ENCODE peak calls at places on chromosome 7, in seven cellular contexts. One of them, this sample, is unnamed.
A peak's percentile ranks its signal among the peaks of the same experiment; 100 is the strongest.

GRCh38 chr7:26399309-26399610 is 107.6 kb downstream of the SNX10 start:
- DNase-seq in stomach: peak; percentile 28
- DNase-seq in A549: peak; percentile 34
- DNase-seq in caudate nucleus: no peak
- DNase-seq in IMR-90: peak; percentile 2
- DNase-seq in hepatocyte: peak; percentile 39
- DNase-seq in CD4-positive, alpha-beta memory T cell: no peak
- DNase-seq in this sample: no peak

GRCh38 chr7:14834456-14834855 is 68.1 kb downstream of the DGKB start:
- DNase-seq in stomach: no peak
- DNase-seq in A549: no peak
- DNase-seq in caudate nucleus: no peak
- DNase-seq in IMR-90: peak; percentile 43
- DNase-seq in hepatocyte: no peak
- DNase-seq in CD4-positive, alpha-beta memory T cell: no peak
- DNase-seq in this sample: no peak

GRCh38 chr7:142409471-142409870 is 151.6 kb upstream of the PRSS58 start:
- DNase-seq in stomach: no peak
- DNase-seq in A549: no peak
- DNase-seq in caudate nucleus: no peak
- DNase-seq in IMR-90: no peak
- DNase-seq in hepatocyte: no peak
- DNase-seq in CD4-positive, alpha-beta memory T cell: no peak
- DNase-seq in this sample: no peak

GRCh38 chr7:148507741-148508285 is 82.8 kb upstream of the C7orf33 start:
- DNase-seq in stomach: no peak
- DNase-seq in A549: no peak
- DNase-seq in caudate nucleus: no peak
- DNase-seq in IMR-90: no peak
- DNase-seq in hepatocyte: no peak
- DNase-seq in CD4-positive, alpha-beta memory T cell: no peak
- DNase-seq in this sample: no peak

GRCh38 chr7:39153113-39153512 is 175.4 kb downstream of the POU6F2 start:
- DNase-seq in stomach: no peak
- DNase-seq in A549: no peak
- DNase-seq in caudate nucleus: no peak
- DNase-seq in IMR-90: no peak
- DNase-seq in hepatocyte: no peak
- DNase-seq in CD4-positive, alpha-beta memory T cell: no peak
- DNase-seq in this sample: no peak

GRCh38 chr7:2734761-2735571 is 47.0 kb downstream of the AMZ1 start:
- DNase-seq in stomach: peak; percentile 26
- DNase-seq in A549: no peak
- DNase-seq in caudate nucleus: no peak
- DNase-seq in IMR-90: no peak
- DNase-seq in hepatocyte: no peak
- DNase-seq in CD4-positive, alpha-beta memory T cell: no peak
- DNase-seq in this sample: no peak

GRCh38 chr7:18040196-18040595 is 12.6 kb upstream of the PRPS1L1 start:
- DNase-seq in stomach: no peak
- DNase-seq in A549: no peak
- DNase-seq in caudate nucleus: no peak
- DNase-seq in IMR-90: peak; percentile 90
- DNase-seq in hepatocyte: no peak
- DNase-seq in CD4-positive, alpha-beta memory T cell: no peak
- DNase-seq in this sample: no peak

GRCh38 chr7:105648561-105649401 is 67.5 kb upstream of the EFCAB10 start:
- DNase-seq in stomach: peak; percentile 60
- DNase-seq in A549: peak; percentile 73
- DNase-seq in caudate nucleus: no peak
- DNase-seq in IMR-90: no peak
- DNase-seq in hepatocyte: peak; percentile 48
- DNase-seq in CD4-positive, alpha-beta memory T cell: no peak
- DNase-seq in this sample: no peak

GRCh38 chr7:18895456-18895855 is 222.0 kb downstream of the TWIST1 start:
- DNase-seq in stomach: no peak
- DNase-seq in A549: peak; percentile 3
- DNase-seq in caudate nucleus: no peak
- DNase-seq in IMR-90: peak; percentile 88
- DNase-seq in hepatocyte: no peak
- DNase-seq in CD4-positive, alpha-beta memory T cell: no peak
- DNase-seq in this sample: no peak

GRCh38 chr7:5426226-5426475 is 2.5 kb upstream of the TNRC18 start:
- DNase-seq in stomach: no peak
- DNase-seq in A549: no peak
- DNase-seq in caudate nucleus: no peak
- DNase-seq in IMR-90: peak; percentile 66
- DNase-seq in hepatocyte: no peak
- DNase-seq in CD4-positive, alpha-beta memory T cell: no peak
- DNase-seq in this sample: no peak

GRCh38 chr7:22823142-22823497 is 471 bp upstream of the TOMM7 start:
- DNase-seq in stomach: no peak
- DNase-seq in A549: no peak
- DNase-seq in caudate nucleus: no peak
- DNase-seq in IMR-90: no peak
- DNase-seq in hepatocyte: no peak
- DNase-seq in CD4-positive, alpha-beta memory T cell: no peak
- DNase-seq in this sample: no peak

GRCh38 chr7:22296916-22297315 is 60.0 kb downstream of the RAPGEF5 start:
- DNase-seq in stomach: no peak
- DNase-seq in A549: no peak
- DNase-seq in caudate nucleus: no peak
- DNase-seq in IMR-90: no peak
- DNase-seq in hepatocyte: no peak
- DNase-seq in CD4-positive, alpha-beta memory T cell: no peak
- DNase-seq in this sample: no peak

DNA sequence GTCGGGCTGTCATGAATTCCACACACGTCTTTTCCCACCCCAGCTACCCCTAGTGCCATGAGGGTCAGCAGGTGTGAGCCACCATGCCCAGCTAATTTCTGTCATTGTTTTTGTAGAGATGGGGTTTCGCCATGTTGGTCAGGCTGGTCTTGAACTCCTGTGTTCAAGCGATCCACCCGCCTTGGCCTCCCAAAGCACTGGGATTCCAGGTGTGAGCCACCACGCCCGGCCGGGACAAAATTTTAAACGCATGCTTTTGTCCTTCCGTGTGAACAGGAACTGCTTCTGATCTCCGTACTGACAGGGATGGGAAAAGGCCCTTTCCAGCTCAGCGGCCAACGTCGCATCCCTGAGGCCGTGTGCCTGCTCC is 15.6 kb upstream of the ZFAND2A start:
- DNase-seq in stomach: no peak
- DNase-seq in A549: no peak
- DNase-seq in caudate nucleus: no peak
- DNase-seq in IMR-90: no peak
- DNase-seq in hepatocyte: no peak
- DNase-seq in CD4-positive, alpha-beta memory T cell: no peak
- DNase-seq in this sample: no peak
- H3K27ac ChIP-seq in stomach: peak overlapping the region; percentile 29
- H3K27ac ChIP-seq in A549: peak overlapping the region; percentile 78
- H3K27ac ChIP-seq in caudate nucleus: no peak overlapping the region
- H3K27ac ChIP-seq in IMR-90: no peak overlapping the region
- H3K27ac ChIP-seq in hepatocyte: peak overlapping the region; percentile 28
- H3K27ac ChIP-seq in CD4-positive, alpha-beta memory T cell: no peak overlapping the region
- H3K27ac ChIP-seq in this sample: no peak overlapping the region

GRCh38 chr7:137904826-137905225 is 58.1 kb upstream of the DGKI start:
- DNase-seq in stomach: no peak
- DNase-seq in A549: no peak
- DNase-seq in caudate nucleus: no peak
- DNase-seq in IMR-90: peak; percentile 16
- DNase-seq in hepatocyte: no peak
- DNase-seq in CD4-positive, alpha-beta memory T cell: no peak
- DNase-seq in this sample: no peak

GRCh38 chr7:137900137-137900536 is 53.4 kb upstream of the DGKI start:
- DNase-seq in stomach: no peak
- DNase-seq in A549: no peak
- DNase-seq in caudate nucleus: no peak
- DNase-seq in IMR-90: no peak
- DNase-seq in hepatocyte: no peak
- DNase-seq in CD4-positive, alpha-beta memory T cell: no peak
- DNase-seq in this sample: no peak

GRCh38 chr7:137903382-137904169 is 56.8 kb upstream of the DGKI start:
- DNase-seq in stomach: peak; percentile 60
- DNase-seq in A549: peak; percentile 59
- DNase-seq in caudate nucleus: peak; percentile 56
- DNase-seq in IMR-90: peak; percentile 82
- DNase-seq in hepatocyte: peak; percentile 84
- DNase-seq in CD4-positive, alpha-beta memory T cell: peak; percentile 62
- DNase-seq in this sample: peak; percentile 48

GRCh38 chr7:137895301-137896201 is 48.8 kb upstream of the DGKI start:
- DNase-seq in stomach: no peak
- DNase-seq in A549: no peak
- DNase-seq in caudate nucleus: no peak
- DNase-seq in IMR-90: no peak
- DNase-seq in hepatocyte: no peak
- DNase-seq in CD4-positive, alpha-beta memory T cell: no peak
- DNase-seq in this sample: no peak

GRCh38 chr7:137898839-137899681 is 52.3 kb upstream of the DGKI start:
- DNase-seq in stomach: peak; percentile 83
- DNase-seq in A549: peak; percentile 71
- DNase-seq in caudate nucleus: peak; percentile 75
- DNase-seq in IMR-90: peak; percentile 66
- DNase-seq in hepatocyte: peak; percentile 88
- DNase-seq in CD4-positive, alpha-beta memory T cell: peak; percentile 74
- DNase-seq in this sample: peak; percentile 66
- H3K27ac ChIP-seq in stomach: no peak overlapping the region
- H3K27ac ChIP-seq in A549: peak overlapping the region; percentile 34
- H3K27ac ChIP-seq in caudate nucleus: no peak overlapping the region
- H3K27ac ChIP-seq in IMR-90: no peak overlapping the region
- H3K27ac ChIP-seq in hepatocyte: no peak overlapping the region
- H3K27ac ChIP-seq in CD4-positive, alpha-beta memory T cell: no peak overlapping the region
- H3K27ac ChIP-seq in this sample: no peak overlapping the region

DNA sequence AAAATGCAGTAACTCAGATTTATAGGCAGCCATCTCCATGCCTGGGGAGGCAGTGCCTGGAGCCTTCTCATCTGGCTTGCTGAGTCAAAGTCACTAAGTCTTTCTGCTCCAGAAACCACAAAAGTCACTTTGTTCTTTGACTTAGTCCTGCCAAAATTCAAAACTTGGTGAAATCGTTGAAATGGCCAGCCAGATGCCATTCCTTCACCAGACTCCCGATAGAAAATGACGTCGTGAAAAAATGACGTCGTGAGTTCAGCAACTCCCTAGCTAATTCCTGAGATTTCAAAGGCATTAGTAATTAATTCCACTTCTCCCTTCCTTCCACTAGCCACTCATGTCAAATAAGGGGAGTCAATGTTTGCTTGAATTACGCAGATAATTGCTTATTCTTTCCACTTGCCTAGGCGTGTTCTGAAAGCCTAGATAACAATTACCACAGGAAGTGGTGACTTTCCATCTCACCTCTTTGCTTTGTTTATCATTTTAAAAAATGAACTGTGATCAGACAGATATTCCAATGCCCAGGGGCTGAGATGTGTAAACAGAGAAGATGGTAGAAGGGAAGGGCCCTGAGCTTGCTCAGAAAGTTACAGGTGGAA is 48.5 kb upstream of the OSBPL3 start:
- DNase-seq in stomach: no peak
- DNase-seq in A549: no peak
- DNase-seq in caudate nucleus: no peak
- DNase-seq in IMR-90: peak; percentile 96
- DNase-seq in hepatocyte: peak; percentile 65
- DNase-seq in CD4-positive, alpha-beta memory T cell: peak; percentile 78
- DNase-seq in this sample: no peak
- H3K27ac ChIP-seq in stomach: no peak overlapping the region
- H3K27ac ChIP-seq in A549: peak overlapping the region; percentile 9
- H3K27ac ChIP-seq in caudate nucleus: no peak overlapping the region
- H3K27ac ChIP-seq in IMR-90: peak overlapping the region; percentile 88
- H3K27ac ChIP-seq in hepatocyte: peak overlapping the region; percentile 89
- H3K27ac ChIP-seq in CD4-positive, alpha-beta memory T cell: peak overlapping the region; percentile 53
- H3K27ac ChIP-seq in this sample: peak overlapping the region; percentile 29

DNA sequence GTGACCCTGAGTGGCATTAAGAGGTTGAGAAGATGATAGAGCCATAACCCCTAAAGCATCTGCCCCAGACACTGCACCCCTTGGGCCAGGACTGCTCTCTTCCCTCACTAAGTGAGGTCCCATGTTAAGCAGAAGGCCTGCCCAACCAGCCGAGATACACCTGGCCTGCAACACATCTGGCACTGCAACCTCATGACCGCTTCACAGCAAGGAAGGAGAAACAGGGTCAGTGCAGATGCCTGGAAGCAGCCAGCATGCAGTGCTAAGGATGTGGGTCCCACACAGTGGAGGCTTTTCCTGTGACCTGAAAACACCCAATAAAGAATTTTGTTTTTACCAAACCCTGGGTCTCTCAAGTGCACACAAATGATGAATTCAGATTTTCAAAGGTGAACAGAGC is 7.4 kb downstream of the NOD1 start:
- DNase-seq in stomach: no peak
- DNase-seq in A549: no peak
- DNase-seq in caudate nucleus: no peak
- DNase-seq in IMR-90: no peak
- DNase-seq in hepatocyte: no peak
- DNase-seq in CD4-positive, alpha-beta memory T cell: no peak
- DNase-seq in this sample: no peak
- H3K27ac ChIP-seq in stomach: no peak overlapping the region
- H3K27ac ChIP-seq in A549: peak overlapping the region; percentile 60
- H3K27ac ChIP-seq in caudate nucleus: peak overlapping the region; percentile 14
- H3K27ac ChIP-seq in IMR-90: peak overlapping the region; percentile 55
- H3K27ac ChIP-seq in hepatocyte: peak overlapping the region; percentile 84
- H3K27ac ChIP-seq in CD4-positive, alpha-beta memory T cell: no peak overlapping the region
- H3K27ac ChIP-seq in this sample: no peak overlapping the region

DNA sequence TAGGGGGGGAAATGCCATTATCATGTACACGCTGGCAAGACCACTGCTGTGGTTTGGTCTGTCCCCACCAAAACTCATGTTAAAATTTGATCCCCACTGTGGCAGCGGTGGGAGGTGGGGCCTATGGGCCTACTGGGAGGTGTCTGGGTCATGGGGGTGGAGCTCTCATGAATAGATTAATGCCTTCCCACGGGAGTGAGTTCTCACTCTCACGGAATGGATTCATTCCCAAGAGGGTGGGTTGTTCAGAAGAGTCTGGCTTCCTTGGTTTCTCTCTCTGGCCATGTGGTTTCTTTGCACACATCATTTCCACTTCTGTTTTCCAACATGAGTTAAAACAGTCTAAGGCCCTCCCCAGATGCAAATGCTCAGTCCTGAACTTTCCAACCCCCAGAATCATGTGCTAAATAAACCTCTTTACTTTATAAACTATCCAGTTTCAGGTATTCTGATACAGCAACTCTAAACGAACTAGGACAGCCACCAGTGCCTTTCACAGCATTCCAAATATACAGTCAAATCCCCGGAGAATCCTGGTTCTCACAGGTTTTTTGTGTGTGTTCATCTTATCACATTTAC is 44.3 kb downstream of the SMURF1 start:
- DNase-seq in stomach: no peak
- DNase-seq in A549: no peak
- DNase-seq in caudate nucleus: no peak
- DNase-seq in IMR-90: no peak
- DNase-seq in hepatocyte: no peak
- DNase-seq in CD4-positive, alpha-beta memory T cell: no peak
- DNase-seq in this sample: no peak
- H3K27ac ChIP-seq in stomach: peak overlapping the region; percentile 22
- H3K27ac ChIP-seq in A549: peak overlapping the region; percentile 78
- H3K27ac ChIP-seq in caudate nucleus: no peak overlapping the region
- H3K27ac ChIP-seq in IMR-90: no peak overlapping the region
- H3K27ac ChIP-seq in hepatocyte: peak overlapping the region; percentile 87
- H3K27ac ChIP-seq in CD4-positive, alpha-beta memory T cell: no peak overlapping the region
- H3K27ac ChIP-seq in this sample: no peak overlapping the region

DNA sequence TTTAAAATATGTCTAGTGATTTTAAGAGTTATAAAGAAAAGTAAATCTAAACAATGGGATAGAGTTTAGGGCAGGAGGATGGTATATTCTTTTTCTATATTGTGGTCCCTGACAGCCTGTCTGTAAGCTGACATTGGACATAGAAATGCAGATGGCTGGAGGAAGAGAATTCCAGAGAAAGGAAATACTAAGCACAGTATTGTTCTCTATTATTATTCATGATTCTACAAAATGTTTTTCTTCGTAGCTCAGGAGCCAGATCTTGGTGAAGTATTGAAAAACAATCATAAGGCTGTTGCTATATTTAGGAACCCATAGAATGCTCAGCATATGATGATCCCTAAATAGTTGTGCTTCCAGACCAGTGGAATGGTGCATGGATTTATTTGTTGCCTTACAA is 117.0 kb upstream of the FAM3C start:
- DNase-seq in stomach: no peak
- DNase-seq in A549: no peak
- DNase-seq in caudate nucleus: no peak
- DNase-seq in IMR-90: no peak
- DNase-seq in hepatocyte: no peak
- DNase-seq in CD4-positive, alpha-beta memory T cell: no peak
- DNase-seq in this sample: no peak
- H3K27ac ChIP-seq in stomach: no peak overlapping the region
- H3K27ac ChIP-seq in A549: no peak overlapping the region
- H3K27ac ChIP-seq in caudate nucleus: no peak overlapping the region
- H3K27ac ChIP-seq in IMR-90: no peak overlapping the region
- H3K27ac ChIP-seq in hepatocyte: no peak overlapping the region
- H3K27ac ChIP-seq in CD4-positive, alpha-beta memory T cell: no peak overlapping the region
- H3K27ac ChIP-seq in this sample: no peak overlapping the region

This sample was measured in CD4-positive, alpha-beta T cell.